ENCODE peak calls at places on chromosomes 16 and 17, in six cellular contexts. M, Q, E, N, Z and K are unnamed samples.

GRCh38 chr16:1964046-1964505 is 550 bp downstream of the RPS2 start:
- DNase-seq in M (no peak), Q (no peak), E (no peak), N (peak; percentile 56), Z (no peak), K (no peak)

GRCh38 chr17:12395733-12396354 is 269.8 kb upstream of the MYOCD start:
- DNase-seq in M (no peak), Q (no peak), E (no peak), N (peak; percentile 49), Z (peak; percentile 6), K (peak; percentile 26)

GRCh38 chr16:11350531-11351335 is 5.5 kb downstream of the RMI2 start:
- DNase-seq in M (no peak), Q (no peak), E (no peak), N (no peak), Z (no peak), K (no peak)

GRCh38 chr17:36926226-36926625 is 11.0 kb upstream of the LHX1 start:
- DNase-seq in M (no peak), Q (no peak), E (no peak), N (no peak), Z (no peak), K (no peak)

GRCh38 chr16:1825864-1826690 is 548 bp downstream of the HAGH start:
- DNase-seq in M (peak; percentile 73), Q (peak; percentile 57), E (peak; percentile 69), N (peak; percentile 91), Z (peak; percentile 68), K (peak; percentile 70)

GRCh38 chr16:28878083-28878926 is at the start of gene ATP2A1:
- DNase-seq in M (no peak), Q (no peak), E (no peak), N (no peak), Z (no peak), K (no peak)

GRCh38 chr17:307741-308507 is 44.7 kb downstream of the RPH3AL start:
- DNase-seq in M (no peak), Q (no peak), E (no peak), N (no peak), Z (no peak), K (no peak)

GRCh38 chr16:13480801-13481200 is 439.2 kb upstream of the ERCC4 start:
- DNase-seq in M (no peak), Q (no peak), E (no peak), N (no peak), Z (no peak), K (no peak)

GRCh38 chr17:16929281-16929680 is 42.6 kb downstream of the TNFRSF13B start:
- DNase-seq in M (no peak), Q (no peak), E (peak; percentile 16), N (no peak), Z (no peak), K (no peak)

GRCh38 chr17:82383411-82383810 is 11.8 kb downstream of the UTS2R start:
- DNase-seq in M (no peak), Q (no peak), E (no peak), N (peak; percentile 12), Z (no peak), K (no peak)

GRCh38 chr17:76252040-76252954 is 12.0 kb upstream of the RNF157 start:
- DNase-seq in M (no peak), Q (no peak), E (no peak), N (no peak), Z (peak; percentile 75), K (peak; percentile 45)

GRCh38 chr17:19945009-19945650 is 32.5 kb downstream of the AKAP10 start:
- DNase-seq in M (no peak), Q (no peak), E (no peak), N (no peak), Z (no peak), K (no peak)

GRCh38 chr17:8997994-8998628 is 23.2 kb upstream of the NTN1 start:
- DNase-seq in M (peak; percentile 76), Q (no peak), E (no peak), N (peak; percentile 76), Z (peak; percentile 67), K (peak; percentile 62)

GRCh38 chr17:50659220-50659619 is 24.5 kb downstream of the ABCC3 start:
- DNase-seq in M (no peak), Q (no peak), E (no peak), N (no peak), Z (no peak), K (peak; percentile 50)
- TF ChIP-seq CTCF in M (no peak), Q (no peak), E (no peak), N (no peak), Z (no peak), K (no peak)

DNA sequence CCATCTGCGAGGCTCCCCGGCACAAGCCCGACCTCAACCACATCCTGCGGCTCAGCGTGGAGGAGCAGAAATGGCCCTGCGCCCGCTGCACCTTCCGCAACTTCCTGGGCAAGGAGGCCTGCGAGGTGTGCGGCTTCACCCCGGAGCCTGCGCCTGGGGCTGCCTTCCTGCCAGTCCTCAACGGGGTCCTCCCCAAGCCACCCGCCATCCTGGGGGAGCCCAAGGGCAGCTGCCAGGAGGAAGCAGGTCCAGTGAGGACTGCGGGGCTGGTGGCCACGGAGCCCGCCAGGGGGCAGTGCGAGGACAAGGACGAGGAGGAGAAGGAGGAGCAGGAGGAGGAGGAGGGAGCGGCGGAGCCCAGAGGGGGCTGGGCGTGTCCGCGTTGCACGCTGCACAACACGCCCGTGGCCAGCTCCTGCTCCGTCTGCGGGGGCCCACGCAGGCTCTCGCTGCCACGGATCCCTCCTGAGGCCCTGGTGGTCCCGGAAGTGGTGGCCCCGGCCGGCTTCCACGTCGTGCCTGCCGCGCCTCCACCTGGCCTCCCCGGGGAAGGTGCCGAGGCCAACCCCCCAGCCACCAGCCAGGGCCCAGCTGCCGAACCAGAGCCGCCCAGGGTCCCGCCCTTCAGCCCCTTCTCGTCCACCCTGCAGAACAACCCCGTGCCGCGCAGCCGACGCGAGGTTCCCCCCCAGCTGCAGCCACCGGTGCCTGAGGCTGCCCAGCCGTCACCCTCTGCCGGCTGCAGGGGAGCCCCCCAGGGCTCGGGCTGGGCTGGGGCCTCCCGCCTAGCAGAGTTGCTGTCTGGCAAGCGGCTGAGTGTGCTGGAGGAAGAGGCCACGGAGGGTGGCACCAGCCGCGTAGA is 13.1 kb upstream of the PRR35 start:
- DNase-seq in M (peak; percentile 63), Q (peak; percentile 55), E (peak; percentile 78), N (peak; percentile 82), Z (no peak), K (no peak)
- TF ChIP-seq CTCF in M (no peak), Q (peak; percentile 52), E (peak; percentile 61), N (peak; percentile 66), Z (no peak), K (no peak)

DNA sequence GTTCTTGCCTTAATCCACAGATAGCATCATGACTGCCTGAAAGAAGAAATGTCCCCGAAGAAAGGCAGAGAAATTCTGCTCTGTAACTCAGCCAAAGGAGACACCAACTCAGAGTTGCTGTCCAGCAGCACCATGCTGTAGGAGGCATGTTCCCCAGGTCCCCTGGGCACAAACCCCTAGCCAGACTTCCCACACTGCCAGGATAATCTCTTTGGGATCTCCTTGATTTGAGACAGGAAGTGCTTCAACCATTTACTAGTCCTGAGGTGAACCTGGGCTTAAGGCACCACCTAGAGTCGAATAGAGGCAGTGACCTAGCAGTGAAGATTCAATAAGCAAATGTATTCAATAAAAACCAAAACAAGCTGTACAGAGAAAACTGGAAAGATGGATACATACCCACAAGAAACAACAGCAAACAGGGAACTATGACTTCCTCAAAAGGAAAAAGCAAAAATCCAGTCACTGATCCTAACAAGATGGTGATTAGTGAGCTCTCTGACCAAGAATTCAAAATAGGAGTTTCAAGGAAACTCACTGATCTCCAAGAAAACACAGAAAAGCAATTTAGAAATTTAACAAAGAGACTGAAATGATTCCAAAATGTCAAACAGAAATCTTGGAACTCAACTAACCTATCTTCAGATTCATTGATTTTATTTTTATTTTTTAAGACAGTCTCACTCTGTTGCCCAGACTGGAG is 5.7 kb downstream of the OR4D2 start:
- DNase-seq in M (peak; percentile 44), Q (no peak), E (no peak), N (peak; percentile 64), Z (peak; percentile 15), K (peak; percentile 58)
- TF ChIP-seq CTCF in M (peak; percentile 66), Q (no peak), E (peak; percentile 9), N (peak; percentile 60), Z (peak; percentile 38), K (peak; percentile 63)

GRCh38 chr17:29933379-29933778 is 3.4 kb upstream of the SSH2 start:
- DNase-seq in M (no peak), Q (no peak), E (no peak), N (peak; percentile 50), Z (peak; percentile 28), K (peak; percentile 64)
- TF ChIP-seq CTCF in M (no peak), Q (no peak), E (peak; percentile 44), N (peak; percentile 39), Z (peak; percentile 19), K (peak; percentile 41)

GRCh38 chr16:85275533-85276249 is 163.4 kb upstream of the CIBAR2 start:
- DNase-seq in M (peak; percentile 63), Q (peak; percentile 60), E (peak; percentile 82), N (peak; percentile 88), Z (peak; percentile 91), K (peak; percentile 88)
- TF ChIP-seq CTCF in M (peak; percentile 61), Q (peak; percentile 71), E (peak; percentile 91), N (peak; percentile 96), Z (peak; percentile 92), K (peak; percentile 98)

GRCh38 chr17:21119247-21119944 is 7.4 kb upstream of the DHRS7B start:
- DNase-seq in M (peak; percentile 69), Q (peak; percentile 27), E (peak; percentile 75), N (peak; percentile 73), Z (peak; percentile 59), K (peak; percentile 69)

GRCh38 chr17:21124096-21124495 is 2.7 kb upstream of the DHRS7B start:
- DNase-seq in M (no peak), Q (no peak), E (no peak), N (no peak), Z (peak; percentile 11), K (no peak)

GRCh38 chr17:21125862-21126261 is 902 bp upstream of the DHRS7B start:
- DNase-seq in M (peak; percentile 76), Q (no peak), E (no peak), N (no peak), Z (no peak), K (no peak)

GRCh38 chr17:21119945-21120249 is 6.9 kb upstream of the DHRS7B start:
- DNase-seq in M (no peak), Q (no peak), E (no peak), N (no peak), Z (no peak), K (no peak)
- TF ChIP-seq CTCF in M (peak; percentile 13), Q (no peak), E (no peak), N (no peak), Z (no peak), K (no peak)